ENCODE peak calls at places on chromosome 18, in seven cellular contexts. One of them, this sample, is unnamed.

GRCh38 chr18:13176847-13177246 is 41.7 kb upstream of the LDLRAD4 start:
- DNase-seq in IMR-90: no peak
- DNase-seq in H9: no peak
- DNase-seq in mesenchymal stem cell: no peak
- DNase-seq in H1: no peak
- DNase-seq in trophoblast cell: no peak
- DNase-seq in neuronal stem cell: no peak
- DNase-seq in this sample: no peak

GRCh38 chr18:79901665-79902064 is 49.8 kb downstream of the SLC66A2 start:
- DNase-seq in IMR-90: no peak
- DNase-seq in H9: no peak
- DNase-seq in mesenchymal stem cell: no peak
- DNase-seq in H1: no peak
- DNase-seq in trophoblast cell: no peak
- DNase-seq in neuronal stem cell: no peak
- DNase-seq in this sample: no peak

GRCh38 chr18:7174359-7175107 is 56.4 kb upstream of the LRRC30 start:
- DNase-seq in IMR-90: no peak
- DNase-seq in H9: peak; percentile 66
- DNase-seq in mesenchymal stem cell: no peak
- DNase-seq in H1: no peak
- DNase-seq in trophoblast cell: no peak
- DNase-seq in neuronal stem cell: no peak
- DNase-seq in this sample: peak; percentile 88

GRCh38 chr18:70256994-70257393 is 31.9 kb upstream of the SOCS6 start:
- DNase-seq in IMR-90: no peak
- DNase-seq in H9: no peak
- DNase-seq in mesenchymal stem cell: no peak
- DNase-seq in H1: no peak
- DNase-seq in trophoblast cell: no peak
- DNase-seq in neuronal stem cell: no peak
- DNase-seq in this sample: no peak

GRCh38 chr18:2654828-2655152 is 736 bp upstream of the SMCHD1 start:
- DNase-seq in IMR-90: peak; percentile 7
- DNase-seq in H9: no peak
- DNase-seq in mesenchymal stem cell: no peak
- DNase-seq in H1: no peak
- DNase-seq in trophoblast cell: peak; percentile 18
- DNase-seq in neuronal stem cell: no peak
- DNase-seq in this sample: peak; percentile 13

GRCh38 chr18:57780318-57781127 is 22.6 kb downstream of the ATP8B1 start:
- DNase-seq in IMR-90: peak; percentile 94
- DNase-seq in H9: no peak
- DNase-seq in mesenchymal stem cell: peak; percentile 92
- DNase-seq in H1: no peak
- DNase-seq in trophoblast cell: no peak
- DNase-seq in neuronal stem cell: no peak
- DNase-seq in this sample: peak; percentile 62

GRCh38 chr18:75214766-75215515 is 4.3 kb downstream of the TSHZ1 start:
- DNase-seq in IMR-90: no peak
- DNase-seq in H9: no peak
- DNase-seq in mesenchymal stem cell: no peak
- DNase-seq in H1: no peak
- DNase-seq in trophoblast cell: no peak
- DNase-seq in neuronal stem cell: no peak
- DNase-seq in this sample: no peak

GRCh38 chr18:23135679-23136325 is 517 bp downstream of the CABLES1 start:
- DNase-seq in IMR-90: no peak
- DNase-seq in H9: no peak
- DNase-seq in mesenchymal stem cell: peak; percentile 48
- DNase-seq in H1: no peak
- DNase-seq in trophoblast cell: peak; percentile 57
- DNase-seq in neuronal stem cell: peak; percentile 30
- DNase-seq in this sample: peak; percentile 44

GRCh38 chr18:12359515-12359927 is 17.5 kb downstream of the AFG3L2 start:
- DNase-seq in IMR-90: peak; percentile 62
- DNase-seq in H9: no peak
- DNase-seq in mesenchymal stem cell: peak; percentile 56
- DNase-seq in H1: no peak
- DNase-seq in trophoblast cell: no peak
- DNase-seq in neuronal stem cell: no peak
- DNase-seq in this sample: no peak

GRCh38 chr18:44569391-44570055 is 111.2 kb upstream of the SETBP1 start:
- DNase-seq in IMR-90: no peak
- DNase-seq in H9: no peak
- DNase-seq in mesenchymal stem cell: no peak
- DNase-seq in H1: no peak
- DNase-seq in trophoblast cell: no peak
- DNase-seq in neuronal stem cell: no peak
- DNase-seq in this sample: peak; percentile 42

GRCh38 chr18:48682768-48683167 is 143.9 kb downstream of the CTIF start:
- DNase-seq in IMR-90: no peak
- DNase-seq in H9: no peak
- DNase-seq in mesenchymal stem cell: no peak
- DNase-seq in H1: no peak
- DNase-seq in trophoblast cell: no peak
- DNase-seq in neuronal stem cell: no peak
- DNase-seq in this sample: no peak

GRCh38 chr18:23943903-23944624 is 70.5 kb upstream of the TTC39C start:
- DNase-seq in IMR-90: peak; percentile 90
- DNase-seq in H9: no peak
- DNase-seq in mesenchymal stem cell: peak; percentile 64
- DNase-seq in H1: no peak
- DNase-seq in trophoblast cell: peak; percentile 90
- DNase-seq in neuronal stem cell: no peak
- DNase-seq in this sample: no peak

GRCh38 chr18:22314001-22314400 is 103.7 kb downstream of the CTAGE1 start:
- DNase-seq in IMR-90: peak; percentile 83
- DNase-seq in H9: no peak
- DNase-seq in mesenchymal stem cell: peak; percentile 63
- DNase-seq in H1: no peak
- DNase-seq in trophoblast cell: no peak
- DNase-seq in neuronal stem cell: no peak
- DNase-seq in this sample: no peak

GRCh38 chr18:47997338-47997780 is 66.9 kb upstream of the SMAD2 start:
- DNase-seq in IMR-90: no peak
- DNase-seq in H9: peak; percentile 81
- DNase-seq in mesenchymal stem cell: no peak
- DNase-seq in H1: peak; percentile 70
- DNase-seq in trophoblast cell: peak; percentile 37
- DNase-seq in neuronal stem cell: peak; percentile 62
- DNase-seq in this sample: peak; percentile 80

GRCh38 chr18:59621027-59621426 is 76.2 kb downstream of the CCBE1 start:
- DNase-seq in IMR-90: peak; percentile 61
- DNase-seq in H9: no peak
- DNase-seq in mesenchymal stem cell: no peak
- DNase-seq in H1: no peak
- DNase-seq in trophoblast cell: no peak
- DNase-seq in neuronal stem cell: no peak
- DNase-seq in this sample: no peak

GRCh38 chr18:28108801-28109200 is 68.1 kb downstream of the CDH2 start:
- DNase-seq in IMR-90: no peak
- DNase-seq in H9: no peak
- DNase-seq in mesenchymal stem cell: peak; percentile 25
- DNase-seq in H1: no peak
- DNase-seq in trophoblast cell: no peak
- DNase-seq in neuronal stem cell: no peak
- DNase-seq in this sample: peak; percentile 54

GRCh38 chr18:7038330-7038846 is 79.2 kb downstream of the LAMA1 start:
- DNase-seq in IMR-90: peak; percentile 99
- DNase-seq in H9: peak; percentile 80
- DNase-seq in mesenchymal stem cell: peak; percentile 59
- DNase-seq in H1: peak; percentile 29
- DNase-seq in trophoblast cell: peak; percentile 85
- DNase-seq in neuronal stem cell: peak; percentile 45
- DNase-seq in this sample: peak; percentile 83

GRCh38 chr18:7590800-7591560 is 23.9 kb downstream of the PTPRM start:
- DNase-seq in IMR-90: peak; percentile 52
- DNase-seq in H9: no peak
- DNase-seq in mesenchymal stem cell: no peak
- DNase-seq in H1: no peak
- DNase-seq in trophoblast cell: no peak
- DNase-seq in neuronal stem cell: no peak
- DNase-seq in this sample: no peak

GRCh38 chr18:10748641-10749040 is 222.8 kb downstream of the NAPG start:
- DNase-seq in IMR-90: peak; percentile 64
- DNase-seq in H9: no peak
- DNase-seq in mesenchymal stem cell: no peak
- DNase-seq in H1: no peak
- DNase-seq in trophoblast cell: no peak
- DNase-seq in neuronal stem cell: no peak
- DNase-seq in this sample: no peak

GRCh38 chr18:50194623-50195532 is at the start of gene MYO5B:
- DNase-seq in IMR-90: no peak
- DNase-seq in H9: peak; percentile 73
- DNase-seq in mesenchymal stem cell: no peak
- DNase-seq in H1: no peak
- DNase-seq in trophoblast cell: peak; percentile 85
- DNase-seq in neuronal stem cell: peak; percentile 58
- DNase-seq in this sample: peak; percentile 64

GRCh38 chr18:48184118-48184517 is 225.1 kb downstream of the ZBTB7C start:
- DNase-seq in IMR-90: no peak
- DNase-seq in H9: no peak
- DNase-seq in mesenchymal stem cell: no peak
- DNase-seq in H1: no peak
- DNase-seq in trophoblast cell: no peak
- DNase-seq in neuronal stem cell: no peak
- DNase-seq in this sample: no peak

GRCh38 chr18:50878345-50879301 is at the start of gene ME2:
- DNase-seq in IMR-90: peak; percentile 86
- DNase-seq in H9: peak; percentile 93
- DNase-seq in mesenchymal stem cell: peak; percentile 91
- DNase-seq in H1: peak; percentile 75
- DNase-seq in trophoblast cell: peak; percentile 97
- DNase-seq in neuronal stem cell: peak; percentile 95
- DNase-seq in this sample: peak; percentile 93

GRCh38 chr18:9918016-9918680 is 4.3 kb downstream of the VAPA start:
- DNase-seq in IMR-90: peak; percentile 47
- DNase-seq in H9: no peak
- DNase-seq in mesenchymal stem cell: peak; percentile 49
- DNase-seq in H1: no peak
- DNase-seq in trophoblast cell: peak; percentile 71
- DNase-seq in neuronal stem cell: no peak
- DNase-seq in this sample: peak; percentile 31

GRCh38 chr18:50507120-50507590 is 52.7 kb upstream of the MAPK4 start:
- DNase-seq in IMR-90: no peak
- DNase-seq in H9: peak; percentile 76
- DNase-seq in mesenchymal stem cell: no peak
- DNase-seq in H1: peak; percentile 29
- DNase-seq in trophoblast cell: peak; percentile 46
- DNase-seq in neuronal stem cell: peak; percentile 50
- DNase-seq in this sample: peak; percentile 77

GRCh38 chr18:59616501-59616900 is 80.7 kb downstream of the CCBE1 start:
- DNase-seq in IMR-90: no peak
- DNase-seq in H9: no peak
- DNase-seq in mesenchymal stem cell: no peak
- DNase-seq in H1: no peak
- DNase-seq in trophoblast cell: no peak
- DNase-seq in neuronal stem cell: no peak
- DNase-seq in this sample: no peak

GRCh38 chr18:75802681-75803080 is 375.2 kb upstream of the SMIM21 start:
- DNase-seq in IMR-90: no peak
- DNase-seq in H9: no peak
- DNase-seq in mesenchymal stem cell: no peak
- DNase-seq in H1: no peak
- DNase-seq in trophoblast cell: peak; percentile 63
- DNase-seq in neuronal stem cell: no peak
- DNase-seq in this sample: no peak

DNA sequence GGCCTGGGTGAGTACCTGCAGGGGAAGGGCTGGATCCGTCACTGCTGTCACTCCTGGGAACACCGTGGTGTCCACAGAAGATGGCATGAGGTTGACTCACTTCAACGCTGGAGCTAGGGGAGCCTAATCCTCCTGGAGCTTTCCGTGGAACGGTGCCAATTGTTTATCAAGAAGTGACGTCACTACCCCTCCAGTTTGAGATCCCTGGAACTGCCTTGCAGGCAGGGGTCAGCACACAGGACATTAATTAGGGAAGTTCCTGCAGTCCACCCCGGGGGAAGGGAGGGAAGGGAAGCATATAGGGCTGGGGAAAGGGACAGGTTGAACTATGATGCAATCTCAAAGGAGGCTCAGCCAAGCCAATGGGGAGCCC is 408.6 kb downstream of the GALR1 start:
- DNase-seq in IMR-90: no peak
- DNase-seq in H9: no peak
- DNase-seq in mesenchymal stem cell: no peak
- DNase-seq in H1: no peak
- DNase-seq in trophoblast cell: no peak
- DNase-seq in neuronal stem cell: no peak
- DNase-seq in this sample: no peak
- H3K27me3 ChIP-seq in IMR-90: no peaks in the 10 kb centered on the region
- H3K27me3 ChIP-seq in H9: no peaks in the 10 kb centered on the region
- H3K27me3 ChIP-seq in mesenchymal stem cell: peaks cover 17% of the 10 kb centered on the region
- H3K27me3 ChIP-seq in H1: no peaks in the 10 kb centered on the region
- H3K27me3 ChIP-seq in trophoblast cell: no peaks in the 10 kb centered on the region
- H3K27me3 ChIP-seq in neuronal stem cell: no peaks in the 10 kb centered on the region
- H3K27me3 ChIP-seq in this sample: no peaks in the 10 kb centered on the region

DNA sequence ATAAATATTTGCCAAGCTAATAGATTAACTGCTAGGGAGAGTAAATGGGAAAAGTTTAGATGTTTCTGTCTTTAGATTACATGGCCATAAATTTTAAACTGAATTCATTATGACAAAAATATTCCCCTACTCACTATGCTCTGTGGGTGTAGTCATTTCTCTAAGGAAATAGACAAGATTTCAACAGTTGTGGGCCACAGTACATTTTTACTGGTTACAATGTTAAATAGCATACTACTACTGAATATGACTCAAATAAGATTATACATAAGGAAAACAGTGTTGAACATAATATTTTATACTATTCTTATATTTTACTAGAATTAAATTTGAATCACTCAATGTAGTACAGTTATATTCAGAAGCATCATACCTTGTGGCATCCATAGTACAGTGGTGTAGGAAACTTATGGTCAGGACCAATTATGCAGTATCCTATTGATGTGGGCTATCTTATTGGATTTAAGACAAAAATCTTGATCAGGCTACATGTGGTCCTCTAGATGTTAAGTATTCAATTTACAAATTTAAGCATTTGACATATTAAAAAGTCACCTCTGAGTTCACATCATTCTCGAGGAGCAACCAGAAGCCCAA is 33.0 kb downstream of the RPRD1A start:
- DNase-seq in IMR-90: no peak
- DNase-seq in H9: no peak
- DNase-seq in mesenchymal stem cell: no peak
- DNase-seq in H1: no peak
- DNase-seq in trophoblast cell: no peak
- DNase-seq in neuronal stem cell: no peak
- DNase-seq in this sample: no peak
- H3K4ac ChIP-seq in IMR-90: no peak overlapping the region
- H3K4ac ChIP-seq in H9: no peak overlapping the region
- H3K4ac ChIP-seq in mesenchymal stem cell: no peak overlapping the region
- H3K4ac ChIP-seq in H1: no peak overlapping the region
- H3K4ac ChIP-seq in trophoblast cell: no peak overlapping the region
- H3K4ac ChIP-seq in neuronal stem cell: no peak overlapping the region
- H3K4ac ChIP-seq in this sample: no peak overlapping the region

GRCh38 chr18:3703732-3704176 is 253.8 kb downstream of the TGIF1 start:
- DNase-seq in IMR-90: peak; percentile 73
- DNase-seq in H9: peak; percentile 62
- DNase-seq in mesenchymal stem cell: peak; percentile 67
- DNase-seq in H1: no peak
- DNase-seq in trophoblast cell: peak; percentile 74
- DNase-seq in neuronal stem cell: peak; percentile 65
- DNase-seq in this sample: peak; percentile 85
- H3K9ac ChIP-seq in IMR-90: peak overlapping the region; percentile 15
- H3K9ac ChIP-seq in H9: no peak overlapping the region
- H3K9ac ChIP-seq in mesenchymal stem cell: peak overlapping the region; percentile 13
- H3K9ac ChIP-seq in H1: no peak overlapping the region
- H3K9ac ChIP-seq in trophoblast cell: no peak overlapping the region
- H3K9ac ChIP-seq in neuronal stem cell: no peak overlapping the region
- H3K9ac ChIP-seq in this sample: no peak overlapping the region

GRCh38 chr18:46672062-46672970 is 15.3 kb upstream of the LOXHD1 start:
- DNase-seq in IMR-90: peak; percentile 7
- DNase-seq in H9: no peak
- DNase-seq in mesenchymal stem cell: peak; percentile 49
- DNase-seq in H1: no peak
- DNase-seq in trophoblast cell: no peak
- DNase-seq in neuronal stem cell: no peak
- DNase-seq in this sample: peak; percentile 31
- H3K27me3 ChIP-seq in IMR-90: peaks cover 9% of the 10 kb centered on the region
- H3K27me3 ChIP-seq in H9: no peaks in the 10 kb centered on the region
- H3K27me3 ChIP-seq in mesenchymal stem cell: peaks cover 50% of the 10 kb centered on the region
- H3K27me3 ChIP-seq in H1: no peaks in the 10 kb centered on the region
- H3K27me3 ChIP-seq in trophoblast cell: no peaks in the 10 kb centered on the region
- H3K27me3 ChIP-seq in neuronal stem cell: peaks cover 16% of the 10 kb centered on the region
- H3K27me3 ChIP-seq in this sample: no peaks in the 10 kb centered on the region

This sample was measured in mesendoderm.